ENCODE peak calls at places on chromosome 12, in five cellular contexts. A is tibial artery, O is PC-9, J is left ventricle myocardium inferior, W is right cardiac atrium. P is an unnamed sample. For H3K9me3, the result is how much of the 10 kb centered on the place peaks cover.

GRCh38 chr12:69897744-69898143 is 72.7 kb downstream of the MYRFL start:
- DNase-seq in O (peak), J (peak), A (no peak), W (peak), P (no peak)

GRCh38 chr12:94152292-94153083 is 4.1 kb downstream of the PLXNC1 start:
- DNase-seq in W (no peak), J (no peak), O (no peak), A (no peak), P (no peak)

GRCh38 chr12:94418517-94418916 is 41.1 kb downstream of the CEP83 start:
- DNase-seq in J (no peak), A (no peak), O (no peak), W (no peak), P (no peak)

GRCh38 chr12:71636704-71637115 is 26.9 kb downstream of the ZFC3H1 start:
- DNase-seq in O (no peak), W (no peak), J (no peak), A (no peak), P (no peak)

GRCh38 chr12:75979181-75979580 is 52.4 kb downstream of the PHLDA1 start:
- DNase-seq in A (no peak), J (no peak), W (no peak), O (no peak), P (no peak)

GRCh38 chr12:94172973-94173372 is 24.6 kb downstream of the PLXNC1 start:
- DNase-seq in A (peak), J (no peak), O (no peak), W (no peak), P (no peak)

GRCh38 chr12:92070864-92071445 is 74.7 kb downstream of the BTG1 start:
- DNase-seq in A (no peak), J (no peak), W (no peak), O (no peak), P (no peak)

GRCh38 chr12:4269279-4269991 is 4.1 kb upstream of the CCND2 start:
- DNase-seq in O (no peak), W (peak), A (peak), J (peak), P (no peak)

GRCh38 chr12:22588817-22589216 is 36.2 kb upstream of the ETNK1 start:
- DNase-seq in A (no peak), O (no peak), W (no peak), J (no peak), P (no peak)

DNA sequence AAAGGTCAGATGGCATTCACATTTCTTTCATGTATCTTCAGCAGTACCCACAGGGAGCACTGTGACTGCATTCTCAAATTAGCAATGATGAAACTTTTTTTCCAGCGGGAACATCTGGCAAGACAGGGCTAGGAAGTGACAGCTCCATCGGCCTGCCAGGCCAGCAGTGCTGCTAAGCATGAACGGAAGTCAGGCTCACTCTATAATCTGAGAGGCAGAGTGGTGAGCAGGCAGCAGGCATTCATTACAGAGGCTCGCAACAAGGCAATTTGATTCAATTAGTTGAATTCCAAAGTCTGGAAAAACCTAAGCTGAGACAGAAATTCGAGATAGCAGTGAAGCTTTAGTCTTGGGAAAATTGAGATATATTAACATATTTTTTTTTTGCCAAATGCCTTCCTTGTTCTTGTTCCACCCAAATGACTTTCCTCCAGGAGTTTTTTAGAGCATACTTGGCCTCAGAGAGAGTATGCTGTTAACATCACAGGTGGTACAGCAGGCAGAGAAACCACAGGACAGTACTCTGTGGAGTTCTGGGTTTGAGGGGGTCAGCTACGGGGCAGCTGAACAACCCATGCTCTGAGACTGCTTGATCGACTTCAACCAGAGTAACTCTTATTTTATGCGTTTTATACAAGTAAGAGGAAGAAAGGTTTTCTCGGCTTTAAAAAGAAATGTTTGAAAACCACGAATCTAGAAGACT is 414.9 kb downstream of the APAF1 start:
- DNase-seq in J (no peak), O (no peak), W (peak), A (peak), P (no peak)
- H3K9me3 ChIP-seq in J (under half), O (under half), W (under half), A (under half), P (under half)

GRCh38 chr12:65867428-65867827 is 43.1 kb downstream of the HMGA2 start:
- DNase-seq in O (no peak), A (no peak), J (no peak), W (no peak), P (no peak)
- H3K4me3 ChIP-seq in O (no peak), A (no peak), J (no peak), W (no peak), P (no peak)

GRCh38 chr12:133234971-133235370 is 706 bp downstream of the ANHX start:
- DNase-seq in J (no peak), A (no peak), O (no peak), W (no peak), P (no peak)
- H3K9me3 ChIP-seq in J (under half), A (under half), O (under half), W (under half), P (under half)

DNA sequence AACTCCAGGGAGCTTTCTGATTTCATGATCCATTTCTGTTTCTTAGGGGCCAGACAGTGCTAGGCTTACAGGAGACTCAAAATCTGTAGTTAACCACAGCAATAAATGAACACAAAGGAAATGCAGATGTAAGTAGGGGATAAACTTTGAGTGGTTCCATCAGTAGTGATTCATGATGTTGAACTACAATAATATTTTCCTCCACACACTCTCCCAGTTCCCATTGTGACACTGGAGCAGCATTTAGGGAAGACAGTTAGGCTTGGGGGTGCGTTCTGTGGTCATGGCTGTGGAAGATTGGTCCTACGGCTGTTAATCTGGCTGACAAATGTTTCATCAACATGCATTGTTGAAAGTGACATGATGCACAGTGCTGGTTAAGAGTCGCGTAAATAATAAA is 66.9 kb downstream of the HMGA2 start:
- DNase-seq in A (no peak), O (no peak), W (no peak), J (no peak), P (peak)
- H3K4me3 ChIP-seq in A (no peak), O (no peak), W (no peak), J (no peak), P (no peak)

GRCh38 chr12:34287437-34287836 is 265.1 kb downstream of the ALG10 start:
- DNase-seq in O (no peak), J (no peak), W (no peak), A (no peak), P (no peak)
- H3K9me3 ChIP-seq in O (under half), J (half or more), W (under half), A (half or more), P (under half)

DNA sequence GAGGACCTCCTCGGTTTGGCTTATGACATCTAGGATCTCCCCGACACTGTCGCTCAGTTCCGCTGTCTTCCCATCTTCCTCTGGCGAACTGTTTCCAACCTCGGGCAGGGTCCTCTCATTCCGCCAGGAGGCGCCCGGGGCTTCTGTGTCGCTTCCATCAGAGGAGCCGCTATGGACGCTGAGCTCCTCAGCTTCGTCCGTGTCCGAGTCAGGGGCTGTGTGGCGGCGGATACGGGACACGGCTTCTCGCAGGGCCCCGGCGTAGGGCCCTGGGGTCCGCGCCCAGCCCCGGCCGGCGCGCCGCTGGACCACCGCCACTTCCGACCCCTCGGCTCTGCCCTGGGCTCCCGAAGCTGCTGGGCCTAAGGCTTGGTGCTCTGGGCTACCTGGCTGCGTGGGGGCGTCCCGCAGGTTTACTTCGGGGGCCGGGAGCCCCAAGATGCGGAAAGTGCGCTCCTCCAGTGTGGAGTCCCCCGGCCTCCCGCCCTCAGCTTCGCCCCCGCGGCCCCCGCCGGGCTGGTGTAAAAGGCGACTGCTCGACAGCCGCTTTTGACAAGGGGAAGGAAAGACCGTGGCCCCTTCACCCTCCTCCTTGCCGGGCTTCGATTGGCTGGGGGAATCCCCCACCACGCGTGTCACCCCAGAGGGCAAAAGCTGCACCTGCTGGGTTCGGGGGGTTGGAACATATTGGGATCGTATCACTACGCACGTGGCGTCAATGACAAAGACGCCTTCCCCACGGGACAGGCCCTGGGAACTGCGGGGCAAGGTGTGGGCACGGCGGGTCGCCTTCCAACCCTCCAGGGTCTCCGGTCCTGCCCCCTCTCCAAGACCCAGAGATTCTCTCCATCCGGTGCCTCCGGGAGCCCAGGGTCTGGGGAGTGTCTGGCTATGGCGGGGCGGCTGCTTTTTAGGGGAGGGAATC is 2.1 kb downstream of the DDN start:
- DNase-seq in J (peak), W (peak), A (peak), O (peak), P (no peak)
- H3K4me3 ChIP-seq in J (peak), W (peak), A (peak), O (no peak), P (no peak)

P was measured in SJSA1.